ENCODE peak calls at places on chromosomes 5 and 9, in nine cellular contexts. One of them, this sample, is unnamed.

GRCh38 chr5:140978260-140978659 is 12.0 kb downstream of the PCDHAC2 start:
- DNase-seq in endothelial cell: no peak
- DNase-seq in WTC11: no peak
- DNase-seq in neural crest cell: no peak
- DNase-seq in cardiac fibroblast: no peak
- DNase-seq in SK-N-SH: peak
- DNase-seq in hepatocyte: peak
- DNase-seq in HepG2: peak
- DNase-seq in NB4: no peak
- DNase-seq in this sample: no peak

GRCh38 chr9:107180206-107180605 is 102.9 kb upstream of the RAD23B start:
- DNase-seq in endothelial cell: no peak
- DNase-seq in WTC11: no peak
- DNase-seq in neural crest cell: no peak
- DNase-seq in cardiac fibroblast: no peak
- DNase-seq in SK-N-SH: peak
- DNase-seq in hepatocyte: no peak
- DNase-seq in HepG2: no peak
- DNase-seq in NB4: no peak
- DNase-seq in this sample: no peak

GRCh38 chr5:58066557-58066956 is 393.3 kb downstream of the PLK2 start:
- DNase-seq in endothelial cell: no peak
- DNase-seq in WTC11: no peak
- DNase-seq in neural crest cell: no peak
- DNase-seq in cardiac fibroblast: no peak
- DNase-seq in SK-N-SH: no peak
- DNase-seq in hepatocyte: no peak
- DNase-seq in HepG2: no peak
- DNase-seq in NB4: no peak
- DNase-seq in this sample: no peak

GRCh38 chr5:146091881-146092280 is 13.5 kb downstream of the PLAC8L1 start:
- DNase-seq in endothelial cell: no peak
- DNase-seq in WTC11: no peak
- DNase-seq in neural crest cell: no peak
- DNase-seq in cardiac fibroblast: no peak
- DNase-seq in SK-N-SH: no peak
- DNase-seq in hepatocyte: no peak
- DNase-seq in HepG2: no peak
- DNase-seq in NB4: no peak
- DNase-seq in this sample: no peak

GRCh38 chr9:19379697-19380046 is 364 bp downstream of the RPS6 start:
- DNase-seq in endothelial cell: no peak
- DNase-seq in WTC11: peak
- DNase-seq in neural crest cell: no peak
- DNase-seq in cardiac fibroblast: peak
- DNase-seq in SK-N-SH: peak
- DNase-seq in hepatocyte: peak
- DNase-seq in HepG2: no peak
- DNase-seq in NB4: no peak
- DNase-seq in this sample: peak

GRCh38 chr5:169416583-169417196 is 115.8 kb upstream of the SLIT3 start:
- DNase-seq in endothelial cell: no peak
- DNase-seq in WTC11: no peak
- DNase-seq in neural crest cell: no peak
- DNase-seq in cardiac fibroblast: peak
- DNase-seq in SK-N-SH: no peak
- DNase-seq in hepatocyte: peak
- DNase-seq in HepG2: no peak
- DNase-seq in NB4: peak
- DNase-seq in this sample: peak

GRCh38 chr5:149271195-149271716 is 403 bp upstream of the AFAP1L1 start:
- DNase-seq in endothelial cell: no peak
- DNase-seq in WTC11: peak
- DNase-seq in neural crest cell: peak
- DNase-seq in cardiac fibroblast: no peak
- DNase-seq in SK-N-SH: no peak
- DNase-seq in hepatocyte: peak
- DNase-seq in HepG2: peak
- DNase-seq in NB4: peak
- DNase-seq in this sample: no peak

GRCh38 chr9:127130661-127131538 is 8.5 kb upstream of the ANGPTL2 start:
- DNase-seq in endothelial cell: no peak
- DNase-seq in WTC11: no peak
- DNase-seq in neural crest cell: no peak
- DNase-seq in cardiac fibroblast: peak
- DNase-seq in SK-N-SH: peak
- DNase-seq in hepatocyte: peak
- DNase-seq in HepG2: peak
- DNase-seq in NB4: peak
- DNase-seq in this sample: no peak

GRCh38 chr9:98997580-98997979 is 53.9 kb downstream of the COL15A1 start:
- DNase-seq in endothelial cell: no peak
- DNase-seq in WTC11: no peak
- DNase-seq in neural crest cell: no peak
- DNase-seq in cardiac fibroblast: peak
- DNase-seq in SK-N-SH: no peak
- DNase-seq in hepatocyte: no peak
- DNase-seq in HepG2: no peak
- DNase-seq in NB4: no peak
- DNase-seq in this sample: no peak

GRCh38 chr9:99000480-99001395 is 57.0 kb downstream of the COL15A1 start:
- DNase-seq in endothelial cell: peak
- DNase-seq in WTC11: no peak
- DNase-seq in neural crest cell: peak
- DNase-seq in cardiac fibroblast: peak
- DNase-seq in SK-N-SH: peak
- DNase-seq in hepatocyte: peak
- DNase-seq in HepG2: peak
- DNase-seq in NB4: peak
- DNase-seq in this sample: peak

GRCh38 chr9:98998441-98999151 is 54.9 kb downstream of the COL15A1 start:
- DNase-seq in endothelial cell: peak
- DNase-seq in WTC11: peak
- DNase-seq in neural crest cell: peak
- DNase-seq in cardiac fibroblast: peak
- DNase-seq in SK-N-SH: peak
- DNase-seq in hepatocyte: peak
- DNase-seq in HepG2: peak
- DNase-seq in NB4: peak
- DNase-seq in this sample: peak

GRCh38 chr9:99001892-99002291 is 58.2 kb downstream of the COL15A1 start:
- DNase-seq in endothelial cell: no peak
- DNase-seq in WTC11: no peak
- DNase-seq in neural crest cell: no peak
- DNase-seq in cardiac fibroblast: no peak
- DNase-seq in SK-N-SH: no peak
- DNase-seq in hepatocyte: no peak
- DNase-seq in HepG2: no peak
- DNase-seq in NB4: no peak
- DNase-seq in this sample: no peak

GRCh38 chr9:98999152-98999525 is 55.4 kb downstream of the COL15A1 start:
- DNase-seq in endothelial cell: no peak
- DNase-seq in WTC11: no peak
- DNase-seq in neural crest cell: no peak
- DNase-seq in cardiac fibroblast: no peak
- DNase-seq in SK-N-SH: no peak
- DNase-seq in hepatocyte: no peak
- DNase-seq in HepG2: no peak
- DNase-seq in NB4: no peak
- DNase-seq in this sample: no peak
- TF ChIP-seq CTCF in endothelial cell: peak
- TF ChIP-seq CTCF in WTC11: peak
- TF ChIP-seq CTCF in neural crest cell: peak
- TF ChIP-seq CTCF in cardiac fibroblast: no peak
- TF ChIP-seq CTCF in SK-N-SH: no peak
- TF ChIP-seq CTCF in hepatocyte: no peak
- TF ChIP-seq CTCF in HepG2: no peak
- TF ChIP-seq CTCF in NB4: no peak
- TF ChIP-seq CTCF in this sample: no peak

DNA sequence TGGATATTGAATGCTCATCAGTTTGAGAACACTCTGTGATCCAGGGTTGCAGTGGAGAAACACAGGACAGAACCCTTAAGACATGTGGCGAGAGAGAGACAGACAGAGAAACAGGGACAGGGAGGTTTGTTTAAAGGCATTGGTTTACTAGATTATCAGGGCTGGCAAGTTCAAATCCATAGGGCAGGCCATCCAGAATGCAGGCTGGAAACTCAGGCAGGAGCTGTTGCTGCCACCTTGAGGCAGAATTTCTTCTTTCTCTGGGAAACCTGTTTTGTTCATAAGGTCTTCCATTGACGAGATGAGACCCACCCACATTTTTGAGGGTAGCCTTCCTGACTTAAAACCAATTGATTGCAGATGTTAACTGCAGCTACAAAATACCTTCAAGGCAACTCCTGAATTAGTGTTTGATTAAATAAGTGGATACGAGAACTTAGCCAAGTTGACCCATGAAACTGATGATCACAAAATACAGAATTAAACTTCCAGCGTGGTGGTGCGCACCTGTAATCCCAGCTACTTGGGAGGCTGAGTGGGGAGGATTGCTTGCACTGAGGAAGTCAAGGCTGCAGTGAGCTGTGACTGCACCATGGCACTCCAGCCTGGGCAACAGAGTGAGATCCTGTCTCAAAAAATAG is 55.9 kb downstream of the NSUN2 start:
- DNase-seq in endothelial cell: peak
- DNase-seq in WTC11: peak
- DNase-seq in neural crest cell: peak
- DNase-seq in cardiac fibroblast: peak
- DNase-seq in SK-N-SH: peak
- DNase-seq in hepatocyte: peak
- DNase-seq in HepG2: peak
- DNase-seq in NB4: peak
- DNase-seq in this sample: peak
- TF ChIP-seq CTCF in endothelial cell: no peak
- TF ChIP-seq CTCF in WTC11: no peak
- TF ChIP-seq CTCF in neural crest cell: peak
- TF ChIP-seq CTCF in cardiac fibroblast: peak
- TF ChIP-seq CTCF in SK-N-SH: peak
- TF ChIP-seq CTCF in hepatocyte: peak
- TF ChIP-seq CTCF in HepG2: peak
- TF ChIP-seq CTCF in NB4: peak
- TF ChIP-seq CTCF in this sample: peak

GRCh38 chr5:175731756-175732465 is 74.0 kb downstream of the HRH2 start:
- DNase-seq in endothelial cell: no peak
- DNase-seq in WTC11: no peak
- DNase-seq in neural crest cell: no peak
- DNase-seq in cardiac fibroblast: no peak
- DNase-seq in SK-N-SH: no peak
- DNase-seq in hepatocyte: no peak
- DNase-seq in HepG2: no peak
- DNase-seq in NB4: no peak
- DNase-seq in this sample: no peak

GRCh38 chr5:175731172-175731571 is 73.3 kb downstream of the HRH2 start:
- DNase-seq in endothelial cell: no peak
- DNase-seq in WTC11: no peak
- DNase-seq in neural crest cell: no peak
- DNase-seq in cardiac fibroblast: no peak
- DNase-seq in SK-N-SH: no peak
- DNase-seq in hepatocyte: no peak
- DNase-seq in HepG2: no peak
- DNase-seq in NB4: no peak
- DNase-seq in this sample: no peak

GRCh38 chr5:175728316-175728715 is 70.4 kb downstream of the HRH2 start:
- DNase-seq in endothelial cell: no peak
- DNase-seq in WTC11: no peak
- DNase-seq in neural crest cell: no peak
- DNase-seq in cardiac fibroblast: no peak
- DNase-seq in SK-N-SH: no peak
- DNase-seq in hepatocyte: no peak
- DNase-seq in HepG2: no peak
- DNase-seq in NB4: no peak
- DNase-seq in this sample: no peak

GRCh38 chr5:175729829-175730277 is 72.0 kb downstream of the HRH2 start:
- DNase-seq in endothelial cell: peak
- DNase-seq in WTC11: peak
- DNase-seq in neural crest cell: peak
- DNase-seq in cardiac fibroblast: peak
- DNase-seq in SK-N-SH: peak
- DNase-seq in hepatocyte: peak
- DNase-seq in HepG2: peak
- DNase-seq in NB4: peak
- DNase-seq in this sample: peak

DNA sequence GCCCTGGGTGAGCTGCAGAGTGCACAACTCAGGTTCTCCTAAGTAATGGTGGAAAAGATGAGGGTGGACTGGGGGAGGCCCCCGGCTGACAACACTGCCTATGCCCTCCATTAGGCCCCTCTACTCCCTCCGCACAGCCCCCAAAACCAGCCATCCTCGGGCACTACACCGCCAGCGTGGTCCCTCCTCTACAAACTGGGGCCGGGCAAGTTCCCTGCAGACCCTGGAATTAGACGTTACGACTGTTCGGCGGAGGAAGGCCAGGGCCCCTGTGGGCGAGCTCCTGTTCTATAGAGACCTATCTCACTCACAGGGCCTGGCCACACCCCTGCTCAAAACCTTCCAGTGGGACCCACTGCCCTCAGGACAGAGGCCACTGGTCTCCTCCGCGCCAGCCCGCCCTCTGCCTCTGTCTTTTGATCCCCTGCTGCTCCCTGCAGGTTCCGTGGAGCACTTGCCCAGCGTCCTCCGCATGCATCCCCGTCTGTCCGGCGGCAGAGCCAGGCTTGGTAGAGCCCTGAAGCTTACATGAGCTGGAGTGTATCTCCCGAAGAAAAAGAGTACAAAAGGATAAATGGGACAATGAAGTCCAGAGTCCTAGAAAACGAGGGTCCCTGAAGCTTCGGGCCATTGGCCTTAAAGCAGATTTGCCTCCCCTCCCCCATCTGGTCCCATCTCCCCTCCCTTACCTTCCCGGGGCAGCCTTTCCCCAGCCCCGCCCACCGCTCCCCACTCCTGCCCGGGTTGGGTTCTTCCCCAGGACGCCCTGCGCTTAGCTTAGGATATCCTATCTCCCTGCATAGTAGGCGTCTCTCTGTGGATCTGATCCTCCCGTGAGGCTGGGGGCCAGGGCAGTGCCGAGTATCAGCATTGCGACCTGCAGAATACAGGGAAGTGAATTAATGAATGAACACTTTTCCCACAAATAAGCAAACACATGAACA is 71.3 kb downstream of the HRH2 start:
- DNase-seq in endothelial cell: peak
- DNase-seq in WTC11: peak
- DNase-seq in neural crest cell: peak
- DNase-seq in cardiac fibroblast: peak
- DNase-seq in SK-N-SH: peak
- DNase-seq in hepatocyte: peak
- DNase-seq in HepG2: no peak
- DNase-seq in NB4: no peak
- DNase-seq in this sample: no peak
- TF ChIP-seq CTCF in endothelial cell: no peak
- TF ChIP-seq CTCF in WTC11: no peak
- TF ChIP-seq CTCF in neural crest cell: no peak
- TF ChIP-seq CTCF in cardiac fibroblast: peak
- TF ChIP-seq CTCF in SK-N-SH: no peak
- TF ChIP-seq CTCF in hepatocyte: peak
- TF ChIP-seq CTCF in HepG2: peak
- TF ChIP-seq CTCF in NB4: no peak
- TF ChIP-seq CTCF in this sample: no peak

DNA sequence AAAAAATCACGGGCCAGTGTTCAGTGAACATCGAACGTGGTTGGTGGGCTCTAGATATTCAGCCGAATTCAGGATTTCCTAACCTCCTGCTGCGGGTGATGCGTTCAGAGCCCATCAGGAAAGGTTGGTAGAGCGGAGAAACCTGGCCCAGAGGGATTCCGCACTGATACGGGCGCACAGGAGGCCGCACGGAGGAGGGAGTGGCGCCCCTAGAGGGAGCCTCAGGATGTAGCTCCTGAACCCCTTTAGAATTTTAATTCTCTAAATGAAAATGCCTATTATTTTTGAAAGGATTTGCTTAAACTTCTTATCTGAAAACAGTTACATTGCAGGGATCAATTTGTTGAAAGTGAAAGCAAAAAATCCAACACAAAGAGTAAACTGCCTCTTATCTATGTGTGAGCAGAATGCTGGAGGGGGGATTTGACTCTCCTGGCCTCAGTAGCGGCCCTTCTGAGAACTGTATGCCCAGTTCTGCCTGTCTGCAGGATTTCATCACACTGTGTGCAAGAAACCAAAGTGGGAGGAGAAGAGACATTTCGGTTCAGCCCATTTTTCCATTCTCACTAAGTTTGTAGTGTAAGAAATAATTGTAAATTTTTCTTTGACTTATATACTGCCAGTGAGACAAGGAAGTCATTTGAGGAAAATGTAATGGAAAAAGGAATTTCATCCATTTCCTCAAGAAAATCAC is 75.9 kb downstream of the TENT4A start:
- DNase-seq in endothelial cell: no peak
- DNase-seq in WTC11: no peak
- DNase-seq in neural crest cell: no peak
- DNase-seq in cardiac fibroblast: peak
- DNase-seq in SK-N-SH: no peak
- DNase-seq in hepatocyte: no peak
- DNase-seq in HepG2: no peak
- DNase-seq in NB4: peak
- DNase-seq in this sample: no peak
- TF ChIP-seq CTCF in endothelial cell: no peak
- TF ChIP-seq CTCF in WTC11: no peak
- TF ChIP-seq CTCF in neural crest cell: peak
- TF ChIP-seq CTCF in cardiac fibroblast: no peak
- TF ChIP-seq CTCF in SK-N-SH: peak
- TF ChIP-seq CTCF in hepatocyte: no peak
- TF ChIP-seq CTCF in HepG2: no peak
- TF ChIP-seq CTCF in NB4: no peak
- TF ChIP-seq CTCF in this sample: no peak